ENCODE peak calls at places on chromosomes 3 and 15, in nine cellular contexts. W is MM.1S; C is keratinocyte; X is AG04450; H is hepatocyte; T is CD8-positive, alpha-beta T cell; B is ovary; F is pancreas; S is heart right ventricle. D is an unnamed sample. For H3K27me3, the result is how much of the 10 kb centered on the place peaks cover.

GRCh38 chr3:11954312-11954934 is 49.8 kb upstream of the SYN2 start:
- DNase-seq in W (no peak), C (no peak), X (no peak), H (no peak), T (no peak), B (peak), F (no peak), S (no peak), D (peak)

GRCh38 chr3:74532446-74532845 is 82.0 kb downstream of the CNTN3 start:
- DNase-seq in W (no peak), C (no peak), X (peak), H (no peak), T (no peak), B (no peak), F (no peak), S (no peak), D (no peak)

GRCh38 chr3:182105875-182106274 is 394.1 kb downstream of the SOX2 start:
- DNase-seq in W (no peak), C (no peak), X (no peak), H (no peak), T (no peak), B (no peak), F (no peak), S (no peak), D (peak)

GRCh38 chr3:190865828-190866227 is 3.3 kb upstream of the GMNC start:
- DNase-seq in W (peak), C (no peak), X (no peak), H (peak), T (no peak), B (no peak), F (no peak), S (no peak), D (no peak)

GRCh38 chr3:127889976-127890650 is 24.9 kb upstream of the KBTBD12 start:
- DNase-seq in W (no peak), C (no peak), X (no peak), H (peak), T (no peak), B (no peak), F (no peak), S (no peak), D (no peak)

GRCh38 chr3:87227104-87227834 is at the start of gene CHMP2B:
- DNase-seq in W (peak), C (no peak), X (peak), H (peak), T (peak), B (peak), F (peak), S (peak), D (peak)

GRCh38 chr15:49908571-49909295 is 210.3 kb downstream of the ATP8B4 start:
- DNase-seq in W (no peak), C (no peak), X (no peak), H (no peak), T (no peak), B (no peak), F (no peak), S (no peak), D (no peak)

GRCh38 chr15:73143763-73144155 is 91.5 kb downstream of the NEO1 start:
- DNase-seq in W (no peak), C (no peak), X (no peak), H (no peak), T (no peak), B (no peak), F (no peak), S (no peak), D (no peak)

GRCh38 chr15:101795455-101795854 is 7.9 kb upstream of the OR4F6 start:
- DNase-seq in W (no peak), C (no peak), X (peak), H (no peak), T (no peak), B (no peak), F (no peak), S (no peak), D (no peak)

GRCh38 chr15:32893412-32893811 is 175.6 kb downstream of the GREM1 start:
- DNase-seq in W (no peak), C (no peak), X (no peak), H (no peak), T (no peak), B (no peak), F (no peak), S (no peak), D (no peak)

GRCh38 chr15:37109151-37109912 is 9.0 kb upstream of the MEIS2 start:
- DNase-seq in W (no peak), C (no peak), X (no peak), H (no peak), T (no peak), B (no peak), F (no peak), S (no peak), D (no peak)

GRCh38 chr3:170753421-170754344 is 116.3 kb downstream of the RPL22L1 start:
- DNase-seq in W (no peak), C (no peak), X (no peak), H (no peak), T (no peak), B (no peak), F (no peak), S (no peak), D (peak)

GRCh38 chr3:172546105-172546504 is 22.9 kb upstream of the TNFSF10 start:
- DNase-seq in W (no peak), C (no peak), X (no peak), H (no peak), T (no peak), B (no peak), F (no peak), S (no peak), D (no peak)

GRCh38 chr15:58981808-58982475 is 5.5 kb upstream of the RNF111 start:
- DNase-seq in W (peak), C (no peak), X (no peak), H (no peak), T (no peak), B (no peak), F (no peak), S (no peak), D (no peak)

GRCh38 chr3:4904801-4905695 is 74.2 kb upstream of the BHLHE40 start:
- DNase-seq in W (no peak), C (peak), X (no peak), H (no peak), T (no peak), B (no peak), F (peak), S (no peak), D (peak)

GRCh38 chr3:65439641-65440040 is 599.1 kb downstream of the MAGI1 start:
- DNase-seq in W (peak), C (no peak), X (peak), H (peak), T (no peak), B (peak), F (no peak), S (peak), D (peak)

GRCh38 chr3:120561251-120562045 is 34.7 kb upstream of the NDUFB4 start:
- DNase-seq in W (peak), C (no peak), X (peak), H (peak), T (peak), B (peak), F (peak), S (peak), D (peak)

GRCh38 chr3:8557298-8557697 is 55.7 kb downstream of the LMCD1 start:
- DNase-seq in W (no peak), C (no peak), X (no peak), H (no peak), T (no peak), B (peak), F (no peak), S (peak), D (no peak)

GRCh38 chr15:101159096-101159935 is 92.5 kb downstream of the CHSY1 start:
- DNase-seq in W (no peak), C (no peak), X (no peak), H (no peak), T (no peak), B (no peak), F (no peak), S (no peak), D (peak)

GRCh38 chr15:85792872-85793621 is 1.7 kb downstream of the KLHL25 start:
- DNase-seq in W (no peak), C (no peak), X (no peak), H (no peak), T (no peak), B (no peak), F (no peak), S (no peak), D (no peak)

GRCh38 chr15:63909819-63910437 is 76.2 kb upstream of the HERC1 start:
- DNase-seq in W (no peak), C (no peak), X (no peak), H (peak), T (no peak), B (peak), F (peak), S (no peak), D (peak)

GRCh38 chr3:38000242-38000916 is 9.8 kb downstream of the VILL start:
- DNase-seq in W (no peak), C (no peak), X (no peak), H (no peak), T (no peak), B (peak), F (peak), S (no peak), D (no peak)

GRCh38 chr15:101156509-101157159 is 95.2 kb downstream of the CHSY1 start:
- DNase-seq in W (no peak), C (no peak), X (no peak), H (no peak), T (no peak), B (peak), F (no peak), S (no peak), D (peak)

GRCh38 chr3:12116892-12117291 is 41.8 kb downstream of the TIMP4 start:
- DNase-seq in W (no peak), C (no peak), X (no peak), H (no peak), T (no peak), B (no peak), F (no peak), S (no peak), D (no peak)

GRCh38 chr3:151843275-151843674 is 29.4 kb downstream of the AADAC start:
- DNase-seq in W (no peak), C (no peak), X (no peak), H (no peak), T (no peak), B (no peak), F (no peak), S (no peak), D (no peak)

GRCh38 chr3:77815467-77815866 is 775.6 kb downstream of the ROBO2 start:
- DNase-seq in W (peak), C (no peak), X (no peak), H (no peak), T (no peak), B (no peak), F (no peak), S (no peak), D (peak)

GRCh38 chr15:40382580-40383456 is at the start of gene KNSTRN:
- DNase-seq in W (peak), C (peak), X (peak), H (peak), T (peak), B (peak), F (peak), S (peak), D (peak)
- H3K27ac ChIP-seq in W (no peak), C (peak), X (peak), H (peak), T (peak), B (no peak), F (no peak), S (peak), D (peak)

GRCh38 chr3:50194128-50194902 is 2.9 kb downstream of the GNAT1 start:
- DNase-seq in W (peak), C (no peak), X (no peak), H (peak), T (peak), B (peak), F (peak), S (peak), D (peak)

GRCh38 chr3:50193746-50194127 is 2.3 kb downstream of the GNAT1 start:
- DNase-seq in W (no peak), C (no peak), X (no peak), H (no peak), T (no peak), B (no peak), F (no peak), S (no peak), D (no peak)

GRCh38 chr3:50195501-50196252 is 4.3 kb downstream of the GNAT1 start:
- DNase-seq in W (no peak), C (no peak), X (no peak), H (peak), T (no peak), B (no peak), F (no peak), S (no peak), D (no peak)

GRCh38 chr3:50196253-50196801 is 4.9 kb downstream of the GNAT1 start:
- DNase-seq in W (no peak), C (no peak), X (no peak), H (no peak), T (no peak), B (no peak), F (peak), S (no peak), D (no peak)

GRCh38 chr3:50194903-50195500 is 3.6 kb downstream of the GNAT1 start:
- DNase-seq in W (no peak), C (no peak), X (no peak), H (peak), T (no peak), B (no peak), F (no peak), S (no peak), D (no peak)
- H3K27me3 ChIP-seq in W (half or more), C (under half), X (under half), H (under half), T (under half), B (under half), F (under half), S (under half), D (under half)

GRCh38 chr15:90561344-90562244 is 31.9 kb downstream of the CRTC3 start:
- DNase-seq in W (no peak), C (no peak), X (peak), H (peak), T (no peak), B (no peak), F (no peak), S (no peak), D (no peak)
- H3K27ac ChIP-seq in W (no peak), C (no peak), X (peak), H (peak), T (peak), B (no peak), F (peak), S (peak), D (no peak)

DNA sequence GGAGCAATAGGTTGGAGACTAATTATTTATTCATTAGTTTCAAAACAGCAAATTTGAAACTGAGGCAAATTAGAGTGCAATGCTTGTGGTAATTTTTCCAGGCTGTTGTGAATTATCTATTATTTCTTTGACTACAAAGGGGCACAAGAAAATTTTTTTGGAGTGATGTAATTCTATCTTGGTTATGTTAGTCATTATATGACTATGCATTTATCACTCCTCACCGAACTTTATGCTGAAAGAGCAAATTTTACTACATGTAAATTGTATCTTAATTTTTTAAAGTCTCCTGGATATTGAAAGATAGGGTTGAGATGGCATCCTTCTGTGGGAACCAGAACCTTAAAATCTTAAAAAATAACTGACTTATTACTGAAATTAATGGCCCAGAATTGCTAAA is 320.0 kb upstream of the ROBO1 start:
- DNase-seq in W (no peak), C (no peak), X (no peak), H (no peak), T (no peak), B (no peak), F (no peak), S (no peak), D (peak)
- H3K27me3 ChIP-seq in W (under half), C (under half), X (under half), H (under half), T (under half), B (under half), F (under half), S (under half), D (under half)

DNA sequence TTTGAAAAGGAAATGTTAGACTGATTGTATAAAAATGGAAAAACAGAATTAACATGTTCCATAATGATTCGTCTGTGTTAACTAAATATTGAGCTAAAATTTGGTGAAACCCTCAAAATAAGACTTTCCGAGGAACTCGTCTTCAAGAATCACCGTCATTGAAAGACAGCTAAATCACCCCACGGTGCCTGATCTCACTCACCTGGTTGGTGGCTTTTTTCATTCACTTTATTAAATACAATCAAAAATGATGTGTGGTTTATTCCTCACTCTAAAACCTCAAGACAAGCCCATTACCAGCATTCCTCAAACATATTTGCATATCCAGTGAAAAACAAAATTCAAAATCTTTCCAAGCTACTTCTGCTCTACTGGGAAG is 153.9 kb downstream of the FOXP1 start:
- DNase-seq in W (no peak), C (no peak), X (no peak), H (no peak), T (no peak), B (no peak), F (no peak), S (no peak), D (no peak)
- H3K27ac ChIP-seq in W (no peak), C (peak), X (no peak), H (no peak), T (no peak), B (no peak), F (no peak), S (peak), D (no peak)

GRCh38 chr15:89383635-89384604 is 49.3 kb upstream of the POLG start:
- DNase-seq in W (no peak), C (no peak), X (no peak), H (peak), T (no peak), B (peak), F (peak), S (peak), D (peak)

GRCh38 chr15:89382288-89382687 is 47.7 kb upstream of the POLG start:
- DNase-seq in W (no peak), C (no peak), X (no peak), H (no peak), T (no peak), B (no peak), F (no peak), S (no peak), D (no peak)

GRCh38 chr15:89379818-89380217 is 45.2 kb upstream of the POLG start:
- DNase-seq in W (no peak), C (peak), X (no peak), H (no peak), T (no peak), B (no peak), F (no peak), S (no peak), D (no peak)

GRCh38 chr15:89381330-89381729 is 46.7 kb upstream of the POLG start:
- DNase-seq in W (no peak), C (no peak), X (no peak), H (no peak), T (no peak), B (no peak), F (no peak), S (no peak), D (no peak)

DNA sequence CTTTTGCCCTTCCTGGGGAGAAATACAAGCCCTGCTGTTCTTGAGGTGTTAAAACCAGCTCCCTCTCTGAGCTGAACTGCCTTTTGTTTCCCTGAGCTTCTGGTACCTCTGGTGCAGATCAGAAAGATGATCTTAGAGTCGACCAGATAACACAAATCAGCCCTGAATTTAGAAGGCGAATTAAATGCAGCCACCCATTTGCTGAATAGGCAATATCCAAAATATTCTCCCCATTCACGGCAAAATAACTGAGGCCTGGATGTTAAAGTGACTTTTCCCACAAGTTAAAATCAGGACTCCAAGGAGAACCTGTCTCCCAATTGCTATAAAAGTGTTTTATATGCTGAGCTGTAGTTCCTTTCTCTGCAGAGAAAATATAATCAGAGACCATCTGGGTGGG is 47.3 kb upstream of the POLG start:
- DNase-seq in W (no peak), C (no peak), X (no peak), H (no peak), T (no peak), B (no peak), F (no peak), S (no peak), D (no peak)
- H3K27me3 ChIP-seq in W (half or more), C (half or more), X (half or more), H (half or more), T (under half), B (under half), F (under half), S (half or more), D (under half)

GRCh38 chr3:64267774-64268604 is 42.7 kb upstream of the PRICKLE2 start:
- DNase-seq in W (no peak), C (no peak), X (peak), H (peak), T (no peak), B (peak), F (peak), S (peak), D (no peak)
- H3K27ac ChIP-seq in W (no peak), C (peak), X (peak), H (peak), T (no peak), B (peak), F (no peak), S (peak), D (no peak)

DNA sequence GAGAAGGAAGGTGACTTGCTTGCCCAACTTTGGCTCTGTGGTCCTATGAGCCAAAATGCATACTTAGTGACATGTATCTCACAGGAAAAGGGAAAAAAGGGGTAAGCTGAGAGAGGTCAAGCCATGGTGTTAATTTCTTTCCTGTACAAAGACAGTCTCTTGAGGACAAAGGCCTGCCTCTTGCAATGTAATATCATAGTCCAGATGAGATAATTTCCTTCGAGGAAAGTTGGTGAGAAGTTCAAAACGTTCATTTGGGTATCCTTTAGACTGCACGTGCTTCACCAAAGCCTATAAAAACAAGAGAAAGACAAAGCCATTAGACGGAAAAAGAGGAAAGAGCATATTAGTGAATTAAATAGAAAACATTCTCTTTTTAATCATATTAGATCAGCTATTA is 18.4 kb upstream of the TM4SF19 start:
- DNase-seq in W (no peak), C (no peak), X (no peak), H (no peak), T (no peak), B (no peak), F (no peak), S (no peak), D (no peak)
- H3K27me3 ChIP-seq in W (under half), C (under half), X (under half), H (under half), T (under half), B (under half), F (under half), S (under half), D (under half)

GRCh38 chr3:135460273-135460672 is 505.3 kb upstream of the PPP2R3A start:
- DNase-seq in W (no peak), C (no peak), X (no peak), H (no peak), T (no peak), B (no peak), F (no peak), S (no peak), D (no peak)
- H3K27ac ChIP-seq in W (no peak), C (no peak), X (no peak), H (no peak), T (no peak), B (no peak), F (no peak), S (no peak), D (no peak)

D was measured in A673.